ENCODE peak calls at places on chromosomes 11 and 22, in six cellular contexts. L is heart left ventricle, G is cardiac muscle cell, Z is endodermal cell, N is tibial artery, W is bronchial epithelial cell. D is an unnamed sample.

GRCh38 chr11:129155745-129156144 is 36.4 kb downstream of the ARHGAP32 start:
- DNase-seq in L (no peak), G (no peak), Z (no peak), N (no peak), W (no peak), D (no peak)

GRCh38 chr11:70065318-70066135 is 12.6 kb upstream of the ANO1 start:
- DNase-seq in L (no peak), G (no peak), Z (no peak), N (no peak), W (no peak), D (peak; percentile 56)

GRCh38 chr11:130070109-130070828 is 575 bp downstream of the APLP2 start:
- DNase-seq in L (peak; percentile 36), G (peak; percentile 46), Z (no peak), N (peak; percentile 70), W (peak; percentile 15), D (no peak)

GRCh38 chr22:23122992-23123803 is 18.6 kb downstream of the RSPH14 start:
- DNase-seq in L (no peak), G (no peak), Z (no peak), N (no peak), W (no peak), D (no peak)

GRCh38 chr11:9893474-9893873 is 229.6 kb downstream of the SWAP70 start:
- DNase-seq in L (no peak), G (no peak), Z (peak; percentile 58), N (no peak), W (no peak), D (no peak)

GRCh38 chr11:129815596-129816461 is at the start of gene TMEM45B:
- DNase-seq in L (no peak), G (peak; percentile 4), Z (peak; percentile 84), N (no peak), W (no peak), D (no peak)

GRCh38 chr11:14645247-14645912 is 1.8 kb downstream of the PDE3B start:
- DNase-seq in L (no peak), G (peak; percentile 44), Z (no peak), N (no peak), W (peak; percentile 53), D (peak; percentile 21)

GRCh38 chr11:86245369-86246292 is 1.1 kb downstream of the EED start:
- DNase-seq in L (no peak), G (peak; percentile 19), Z (peak; percentile 72), N (no peak), W (peak; percentile 28), D (no peak)

GRCh38 chr11:104343578-104343977 is 179.6 kb upstream of the PDGFD start:
- DNase-seq in L (no peak), G (peak; percentile 17), Z (no peak), N (no peak), W (peak; percentile 34), D (no peak)

GRCh38 chr22:25131198-25131887 is 68.3 kb upstream of the CRYBB3 start:
- DNase-seq in L (no peak), G (no peak), Z (no peak), N (no peak), W (no peak), D (no peak)

GRCh38 chr11:27612932-27613669 is 87.2 kb downstream of the BDNF start:
- DNase-seq in L (no peak), G (no peak), Z (no peak), N (no peak), W (peak; percentile 18), D (no peak)

GRCh38 chr11:7696424-7696823 is 9.9 kb downstream of the OVCH2 start:
- DNase-seq in L (no peak), G (no peak), Z (no peak), N (no peak), W (no peak), D (no peak)

GRCh38 chr22:43183496-43184263 is 3.3 kb downstream of the TTLL12 start:
- DNase-seq in L (no peak), G (peak; percentile 75), Z (no peak), N (no peak), W (peak; percentile 53), D (peak; percentile 82)

GRCh38 chr11:1876361-1877063 is 15.2 kb downstream of the PRR33 start:
- DNase-seq in L (peak; percentile 83), G (peak; percentile 81), Z (peak; percentile 83), N (peak; percentile 80), W (no peak), D (no peak)

GRCh38 chr11:119496453-119496852 is 73.5 kb upstream of the THY1 start:
- DNase-seq in L (no peak), G (no peak), Z (no peak), N (no peak), W (no peak), D (no peak)

GRCh38 chr22:30861688-30862552 is 106.7 kb downstream of the MORC2 start:
- DNase-seq in L (no peak), G (no peak), Z (no peak), N (peak; percentile 58), W (no peak), D (no peak)

GRCh38 chr22:31272522-31273446 is 19.5 kb downstream of the PIK3IP1 start:
- DNase-seq in L (peak; percentile 44), G (peak; percentile 75), Z (peak; percentile 91), N (peak; percentile 77), W (no peak), D (peak; percentile 54)

GRCh38 chr11:1832989-1833365 is 1.8 kb upstream of the SYT8 start:
- DNase-seq in L (no peak), G (no peak), Z (peak; percentile 66), N (no peak), W (no peak), D (no peak)

GRCh38 chr11:61023086-61024035 is 51.9 kb downstream of the CD6 start:
- DNase-seq in L (no peak), G (no peak), Z (no peak), N (no peak), W (no peak), D (no peak)

GRCh38 chr22:17172172-17172833 is 13.2 kb upstream of the HDHD5 start:
- DNase-seq in L (peak; percentile 44), G (no peak), Z (peak; percentile 83), N (no peak), W (no peak), D (no peak)

GRCh38 chr11:15695096-15695721 is 580.5 kb downstream of the INSC start:
- DNase-seq in L (no peak), G (no peak), Z (peak; percentile 63), N (no peak), W (no peak), D (no peak)

GRCh38 chr11:122879785-122880184 is 2.8 kb upstream of the JHY start:
- DNase-seq in L (no peak), G (no peak), Z (peak; percentile 67), N (no peak), W (no peak), D (no peak)

GRCh38 chr11:71372693-71373657 is 75.2 kb downstream of the DHCR7 start:
- DNase-seq in L (no peak), G (peak; percentile 37), Z (no peak), N (no peak), W (peak; percentile 43), D (peak; percentile 14)

GRCh38 chr11:69881467-69882269 is 62.5 kb upstream of the FGF3 start:
- DNase-seq in L (no peak), G (no peak), Z (peak; percentile 85), N (no peak), W (no peak), D (no peak)

GRCh38 chr22:50469377-50470305 is 5.2 kb downstream of the SBF1 start:
- DNase-seq in L (no peak), G (peak; percentile 39), Z (peak; percentile 87), N (no peak), W (peak; percentile 78), D (peak; percentile 68)

GRCh38 chr11:128630367-128631230 is 43.2 kb upstream of the ETS1 start:
- DNase-seq in L (peak; percentile 88), G (peak; percentile 91), Z (peak; percentile 93), N (peak; percentile 91), W (peak; percentile 65), D (peak; percentile 65)

GRCh38 chr22:29310863-29311339 is 4.5 kb downstream of the GAS2L1 start:
- DNase-seq in L (peak; percentile 97), G (peak; percentile 98), Z (peak; percentile 88), N (peak; percentile 99), W (peak; percentile 91), D (peak; percentile 98)

GRCh38 chr11:124942446-124943202 is 6.8 kb upstream of the HEPACAM start:
- DNase-seq in L (no peak), G (no peak), Z (no peak), N (no peak), W (no peak), D (no peak)
- H3K4me3 ChIP-seq in L (no peak overlapping the region), G (no peak overlapping the region), Z (no peak overlapping the region), N (no peak overlapping the region), W (no peak overlapping the region), D (no peak overlapping the region)

GRCh38 chr22:27041745-27042144 is 384.4 kb downstream of the MIAT start:
- DNase-seq in L (no peak), G (peak; percentile 30), Z (no peak), N (peak; percentile 66), W (no peak), D (no peak)

GRCh38 chr22:27046603-27047002 is 389.2 kb downstream of the MIAT start:
- DNase-seq in L (no peak), G (no peak), Z (no peak), N (no peak), W (no peak), D (no peak)

GRCh38 chr22:27046126-27046525 is 388.7 kb downstream of the MIAT start:
- DNase-seq in L (no peak), G (no peak), Z (no peak), N (no peak), W (peak; percentile 17), D (no peak)

GRCh38 chr22:27045103-27045940 is 387.9 kb downstream of the MIAT start:
- DNase-seq in L (no peak), G (peak; percentile 45), Z (no peak), N (no peak), W (peak; percentile 52), D (peak; percentile 60)

DNA sequence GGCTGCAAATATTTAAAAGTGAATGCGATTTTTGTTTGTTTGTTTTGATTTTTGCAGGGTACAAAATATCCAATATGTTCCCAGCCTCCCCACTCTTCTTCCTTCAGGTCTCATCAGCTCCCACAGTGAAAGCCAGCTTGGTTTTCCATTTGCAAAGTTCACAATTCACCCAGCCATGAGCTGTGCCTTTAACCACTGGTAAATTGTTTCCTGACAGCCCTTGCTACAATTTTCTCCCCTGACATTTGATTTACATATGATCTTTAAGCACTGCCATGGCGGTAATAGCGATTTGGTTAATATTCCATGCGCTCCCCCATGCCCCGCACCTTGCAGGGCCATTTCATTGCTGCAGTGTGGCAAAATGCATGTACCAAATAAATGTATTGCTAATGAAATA is 385.9 kb downstream of the MIAT start:
- DNase-seq in L (no peak), G (no peak), Z (no peak), N (no peak), W (no peak), D (no peak)
- H3K27me3 ChIP-seq in L (no peaks in the 10 kb centered on the region), G (peaks cover 53% of the 10 kb centered on the region), Z (no peaks in the 10 kb centered on the region), N (no peaks in the 10 kb centered on the region), W (no peaks in the 10 kb centered on the region), D (peaks cover 3% of the 10 kb centered on the region)

GRCh38 chr11:67484847-67485311 is 2.1 kb downstream of the AIP start:
- DNase-seq in L (no peak), G (no peak), Z (peak; percentile 37), N (peak; percentile 62), W (no peak), D (no peak)
- H3K4me3 ChIP-seq in L (no peak overlapping the region), G (no peak overlapping the region), Z (no peak overlapping the region), N (no peak overlapping the region), W (no peak overlapping the region), D (no peak overlapping the region)

DNA sequence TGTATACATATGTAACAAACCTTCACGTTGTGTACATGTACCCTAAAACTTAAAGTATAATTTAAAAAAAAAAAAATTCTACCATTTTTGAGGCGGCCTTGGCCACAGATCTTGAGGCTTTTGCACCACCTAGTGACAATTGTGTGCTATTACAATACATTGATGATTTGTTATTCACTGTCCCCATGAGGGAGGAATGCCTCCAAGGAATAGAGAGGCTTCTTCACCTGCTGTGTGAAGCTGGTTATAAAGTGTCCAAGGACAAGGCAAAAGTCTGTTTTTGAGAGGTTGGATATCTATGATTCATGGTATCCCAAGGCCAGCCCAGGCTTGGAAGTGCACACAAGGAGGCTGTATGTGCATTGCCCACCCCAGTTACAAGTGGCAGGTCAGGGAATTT is 30.7 kb downstream of the SLC22A25 start:
- DNase-seq in L (no peak), G (peak; percentile 29), Z (peak; percentile 54), N (no peak), W (peak; percentile 4), D (peak; percentile 23)
- H3K27me3 ChIP-seq in L (no peaks in the 10 kb centered on the region), G (no peaks in the 10 kb centered on the region), Z (no peaks in the 10 kb centered on the region), N (no peaks in the 10 kb centered on the region), W (no peaks in the 10 kb centered on the region), D (peaks cover 13% of the 10 kb centered on the region)